ENCODE peak calls at places on chromosome 3, in eight cellular contexts. T, O, L, S, W, P, Y and E are unnamed samples.
A peak's percentile ranks its signal among the peaks of the same experiment; 100 is the strongest.

GRCh38 chr3:141367038-141367730 is 1.1 kb upstream of the ZBTB38 start:
- DNase-seq in T (peak; percentile 100), O (no peak), L (no peak), S (no peak), W (peak; percentile 32), P (peak; percentile 99), Y (peak; percentile 80), E (peak; percentile 100)

GRCh38 chr3:108976058-108976457 is 22.4 kb upstream of the GUCA1C start:
- DNase-seq in T (no peak), O (no peak), L (no peak), S (no peak), W (no peak), P (no peak), Y (no peak), E (no peak)

GRCh38 chr3:87733671-87734367 is 325.0 kb downstream of the CGGBP1 start:
- DNase-seq in T (no peak), O (no peak), L (no peak), S (no peak), W (no peak), P (no peak), Y (peak; percentile 12), E (no peak)

GRCh38 chr3:157247391-157247790 is 87.4 kb upstream of the CCNL1 start:
- DNase-seq in T (no peak), O (no peak), L (no peak), S (no peak), W (no peak), P (no peak), Y (no peak), E (no peak)

GRCh38 chr3:15171096-15171495 is 35.0 kb upstream of the CAPN7 start:
- DNase-seq in T (no peak), O (no peak), L (no peak), S (no peak), W (no peak), P (no peak), Y (no peak), E (no peak)

GRCh38 chr3:22007376-22007775 is 256.4 kb upstream of the ZNF385D start:
- DNase-seq in T (no peak), O (no peak), L (no peak), S (no peak), W (no peak), P (peak; percentile 1), Y (peak; percentile 58), E (no peak)

GRCh38 chr3:36446230-36446629 is 65.9 kb downstream of the STAC start:
- DNase-seq in T (peak; percentile 41), O (no peak), L (no peak), S (no peak), W (no peak), P (peak; percentile 64), Y (no peak), E (peak; percentile 39)

GRCh38 chr3:37050242-37050641 is 56.9 kb downstream of the MLH1 start:
- DNase-seq in T (no peak), O (no peak), L (no peak), S (no peak), W (no peak), P (no peak), Y (no peak), E (no peak)

GRCh38 chr3:117281371-117281770 is 571.8 kb downstream of the TUSC7 start:
- DNase-seq in T (no peak), O (no peak), L (no peak), S (no peak), W (no peak), P (peak; percentile 31), Y (no peak), E (no peak)

GRCh38 chr3:191425322-191425734 is 35.6 kb upstream of the PYDC2 start:
- DNase-seq in T (no peak), O (no peak), L (no peak), S (no peak), W (no peak), P (no peak), Y (no peak), E (no peak)

GRCh38 chr3:125280966-125281365 is 68.4 kb upstream of the SLC12A8 start:
- DNase-seq in T (peak; percentile 88), O (no peak), L (no peak), S (no peak), W (no peak), P (peak; percentile 60), Y (no peak), E (peak; percentile 6)

GRCh38 chr3:52532517-52532837 is 1.2 kb downstream of the NT5DC2 start:
- DNase-seq in T (peak; percentile 45), O (no peak), L (peak; percentile 36), S (peak; percentile 47), W (no peak), P (peak; percentile 44), Y (no peak), E (no peak)

GRCh38 chr3:40901298-40901697 is 298.0 kb upstream of the CTNNB1 start:
- DNase-seq in T (no peak), O (no peak), L (no peak), S (no peak), W (no peak), P (no peak), Y (no peak), E (no peak)

GRCh38 chr3:36981006-36981405 is 11.9 kb downstream of the EPM2AIP1 start:
- DNase-seq in T (no peak), O (no peak), L (no peak), S (no peak), W (no peak), P (no peak), Y (no peak), E (no peak)

GRCh38 chr3:170563712-170564423 is 22.0 kb downstream of the SLC7A14 start:
- DNase-seq in T (peak; percentile 58), O (no peak), L (no peak), S (no peak), W (no peak), P (peak; percentile 71), Y (no peak), E (no peak)

GRCh38 chr3:169272533-169272932 is 391.0 kb downstream of the MECOM start:
- DNase-seq in T (no peak), O (no peak), L (no peak), S (no peak), W (no peak), P (no peak), Y (no peak), E (no peak)

GRCh38 chr3:190366145-190366544 is 21.8 kb upstream of the CLDN16 start:
- DNase-seq in T (no peak), O (no peak), L (no peak), S (no peak), W (no peak), P (peak; percentile 46), Y (no peak), E (peak; percentile 80)

GRCh38 chr3:127542441-127542952 is 48.0 kb downstream of the TPRA1 start:
- DNase-seq in T (no peak), O (no peak), L (peak; percentile 88), S (no peak), W (no peak), P (no peak), Y (no peak), E (no peak)

GRCh38 chr3:115704661-115705338 is 81.5 kb downstream of the GAP43 start:
- DNase-seq in T (peak; percentile 65), O (no peak), L (no peak), S (no peak), W (no peak), P (peak; percentile 50), Y (no peak), E (no peak)

DNA sequence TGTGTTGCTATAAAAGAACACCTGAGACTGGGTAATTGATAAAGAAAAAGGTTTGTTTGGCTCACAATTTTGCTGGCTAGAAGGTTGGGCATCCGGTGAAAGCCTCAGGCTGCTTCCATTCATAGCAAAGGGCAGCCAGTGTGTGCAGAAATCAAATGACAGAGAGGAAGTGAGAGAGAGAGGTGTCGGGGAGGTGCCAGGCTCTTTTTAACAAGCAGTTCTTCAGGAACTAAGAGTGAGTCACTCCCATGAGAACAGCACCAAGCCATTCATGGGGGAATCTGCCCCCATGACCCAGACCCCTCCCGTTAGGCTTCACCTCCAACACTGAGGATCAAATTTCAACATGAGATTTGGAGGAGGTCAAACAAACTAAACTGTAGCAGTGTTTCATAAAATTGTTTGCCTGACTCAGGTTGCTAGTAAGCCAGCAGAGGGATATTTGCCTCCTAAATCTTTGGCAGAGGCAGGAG is 4.5 kb upstream of the PARP15 start:
- DNase-seq in T (peak; percentile 3), O (no peak), L (peak; percentile 46), S (peak; percentile 11), W (no peak), P (peak; percentile 28), Y (peak; percentile 12), E (peak; percentile 69)
- H3K27ac ChIP-seq in T (no peak overlapping the region), O (no peak overlapping the region), L (peak overlapping the region; percentile 82), S (no peak overlapping the region), W (no peak overlapping the region), P (no peak overlapping the region), Y (no peak overlapping the region), E (no peak overlapping the region)

GRCh38 chr3:119898478-119899177 is 116.7 kb downstream of the NR1I2 start:
- DNase-seq in T (peak; percentile 46), O (no peak), L (no peak), S (no peak), W (no peak), P (peak; percentile 79), Y (peak; percentile 69), E (peak; percentile 42)

GRCh38 chr3:119891944-119892721 is 110.2 kb downstream of the NR1I2 start:
- DNase-seq in T (peak; percentile 45), O (peak; percentile 54), L (no peak), S (peak; percentile 75), W (no peak), P (peak; percentile 83), Y (peak; percentile 46), E (peak; percentile 36)

GRCh38 chr3:119893769-119894168 is 111.9 kb downstream of the NR1I2 start:
- DNase-seq in T (no peak), O (no peak), L (no peak), S (no peak), W (no peak), P (no peak), Y (no peak), E (no peak)

GRCh38 chr3:119899178-119899511 is 117.2 kb downstream of the NR1I2 start:
- DNase-seq in T (no peak), O (no peak), L (no peak), S (no peak), W (no peak), P (no peak), Y (no peak), E (no peak)

GRCh38 chr3:119894195-119894594 is 112.3 kb downstream of the NR1I2 start:
- DNase-seq in T (no peak), O (no peak), L (no peak), S (no peak), W (no peak), P (no peak), Y (no peak), E (no peak)
- H3K27ac ChIP-seq in T (no peak overlapping the region), O (no peak overlapping the region), L (no peak overlapping the region), S (no peak overlapping the region), W (no peak overlapping the region), P (no peak overlapping the region), Y (no peak overlapping the region), E (no peak overlapping the region)

GRCh38 chr3:150745832-150746231 is 17.1 kb downstream of the SIAH2 start:
- DNase-seq in T (no peak), O (no peak), L (no peak), S (no peak), W (no peak), P (no peak), Y (no peak), E (no peak)
- H3K27ac ChIP-seq in T (no peak overlapping the region), O (no peak overlapping the region), L (peak overlapping the region; percentile 94), S (no peak overlapping the region), W (no peak overlapping the region), P (no peak overlapping the region), Y (no peak overlapping the region), E (no peak overlapping the region)

DNA sequence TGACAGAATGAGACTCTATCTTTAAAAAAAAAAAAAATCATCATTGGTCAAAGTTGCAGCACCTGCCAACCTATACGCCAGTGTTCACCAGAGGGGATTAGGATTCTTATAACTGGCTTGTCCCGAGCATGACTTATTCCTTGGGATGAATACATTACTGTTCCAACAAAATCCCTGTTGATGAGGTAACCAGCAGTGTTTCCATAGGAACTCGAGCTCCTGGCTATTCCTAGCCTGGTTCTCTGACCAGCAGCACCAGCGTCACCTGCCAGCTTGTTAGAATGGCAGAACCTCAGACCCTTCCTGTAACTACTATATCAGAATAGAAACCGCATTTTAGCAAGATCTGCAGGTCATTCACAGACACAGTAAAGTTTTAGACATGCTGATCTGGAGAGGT is 364.4 kb downstream of the PTPRG start:
- DNase-seq in T (no peak), O (no peak), L (no peak), S (no peak), W (peak; percentile 19), P (no peak), Y (peak; percentile 5), E (no peak)
- H3K27ac ChIP-seq in T (no peak overlapping the region), O (no peak overlapping the region), L (no peak overlapping the region), S (no peak overlapping the region), W (peak overlapping the region; percentile 34), P (no peak overlapping the region), Y (no peak overlapping the region), E (no peak overlapping the region)